ENCODE peak calls at places on chromosomes 3 and 15, in six cellular contexts. I is dorsolateral prefrontal cortex, F is endodermal cell, Y is HCT116, R is HL-60, M is sigmoid colon. O is an unnamed sample. For H3K27me3, the result is how much of the 10 kb centered on the place peaks cover.

GRCh38 chr3:67106874-67107273 is 108.8 kb downstream of the KBTBD8 start:
- DNase-seq in R (no peak), I (no peak), F (peak), M (no peak), Y (no peak), O (no peak)

GRCh38 chr3:59609967-59610366 is 560.1 kb upstream of the CFAP20DC start:
- DNase-seq in I (no peak), Y (no peak), F (no peak), R (no peak), M (peak), O (no peak)

GRCh38 chr3:79729096-79729495 is 38.7 kb downstream of the ROBO1 start:
- DNase-seq in F (no peak), I (no peak), R (no peak), Y (no peak), M (no peak), O (no peak)

GRCh38 chr3:105394177-105394576 is 27.5 kb downstream of the ALCAM start:
- DNase-seq in F (peak), I (no peak), Y (no peak), M (no peak), R (no peak), O (no peak)

GRCh38 chr15:75573001-75573400 is 6.1 kb downstream of the PTPN9 start:
- DNase-seq in Y (no peak), M (no peak), R (peak), F (no peak), I (no peak), O (no peak)

GRCh38 chr15:38809621-38810020 is 245.0 kb upstream of the RASGRP1 start:
- DNase-seq in M (no peak), Y (no peak), I (no peak), R (no peak), F (no peak), O (no peak)

GRCh38 chr3:25962255-25962654 is 172.4 kb downstream of the OXSM start:
- DNase-seq in R (no peak), I (no peak), F (peak), Y (peak), M (no peak), O (no peak)

GRCh38 chr15:82530606-82531379 is 9.5 kb downstream of the RPS17 start:
- DNase-seq in I (peak), Y (peak), F (peak), M (peak), R (peak), O (peak)

GRCh38 chr15:80594091-80594889 is 100.8 kb upstream of the ABHD17C start:
- DNase-seq in F (peak), Y (no peak), I (no peak), R (no peak), M (peak), O (no peak)

GRCh38 chr3:156648086-156648485 is 26.3 kb upstream of the TIPARP start:
- DNase-seq in M (no peak), R (no peak), F (no peak), I (no peak), Y (no peak), O (peak)

GRCh38 chr15:37253877-37254276 is 153.5 kb upstream of the MEIS2 start:
- DNase-seq in F (no peak), R (no peak), M (no peak), I (no peak), Y (no peak), O (no peak)

DNA sequence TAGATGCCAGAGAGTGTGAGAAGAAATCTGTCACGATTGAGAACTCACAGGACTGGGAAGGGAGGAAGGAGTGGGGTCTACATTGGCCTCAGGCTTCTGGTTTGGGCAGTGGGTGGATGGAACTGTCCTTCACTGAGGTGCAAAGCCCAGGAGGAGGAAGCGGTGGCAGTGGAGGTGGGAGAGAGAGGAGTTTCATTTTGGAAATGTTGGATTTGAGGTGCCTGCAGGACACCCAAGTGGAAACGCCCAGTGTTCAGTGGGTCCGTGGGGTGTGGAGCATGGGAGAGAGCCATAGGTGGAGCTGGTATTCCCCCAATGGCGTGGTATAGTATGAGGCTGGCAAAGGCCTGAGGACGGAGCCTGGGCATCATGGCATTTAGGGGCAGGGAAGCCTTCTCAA is 9.3 kb upstream of the EPHB3 start:
- DNase-seq in F (no peak), I (no peak), Y (no peak), M (no peak), R (no peak), O (no peak)
- H3K27me3 ChIP-seq in F (under half), I (under half), Y (under half), M (under half), R (under half), O (under half)

GRCh38 chr3:72079369-72079872 is 294.5 kb upstream of the PROK2 start:
- DNase-seq in R (no peak), F (no peak), I (no peak), Y (no peak), M (no peak), O (no peak)
- TF ChIP-seq CTCF in R (no peak), F (peak), I (no peak), Y (no peak), M (no peak), O (peak)

GRCh38 chr15:41331281-41331680 is 1.1 kb downstream of the OIP5 start:
- DNase-seq in M (no peak), I (no peak), Y (no peak), R (no peak), F (peak), O (no peak)
- H3K4me3 ChIP-seq in M (no peak), I (no peak), Y (peak), R (peak), F (peak), O (peak)

GRCh38 chr3:129016725-129017530 is 15.8 kb downstream of the EFCC1 start:
- DNase-seq in Y (no peak), R (no peak), I (no peak), M (no peak), F (no peak), O (peak)
- H3K27me3 ChIP-seq in Y (under half), R (under half), I (under half), M (under half), F (under half), O (under half)